ENCODE peak calls at places on chromosomes 6 and 20, in eight cellular contexts. D, L, P, J, O, A, N and R are unnamed samples.
A peak's percentile ranks its signal among the peaks of the same experiment; 100 is the strongest.

GRCh38 chr6:10256113-10256690 is 158.7 kb downstream of the TFAP2A start:
- DNase-seq in D (no peak), A (no peak), J (peak; percentile 9), L (peak; percentile 23), N (no peak), P (no peak), O (no peak), R (no peak)

GRCh38 chr6:55046869-55047422 is 127.4 kb upstream of the HCRTR2 start:
- DNase-seq in P (no peak), D (peak; percentile 8), L (no peak), O (peak; percentile 23), A (no peak), J (no peak), N (no peak), R (no peak)

GRCh38 chr6:83309344-83309743 is 116.2 kb downstream of the RWDD2A start:
- DNase-seq in L (no peak), O (peak; percentile 11), A (no peak), J (no peak), N (no peak), D (no peak), P (no peak), R (no peak)

GRCh38 chr6:148866657-148867268 is 119.9 kb downstream of the UST start:
- DNase-seq in J (no peak), A (no peak), N (no peak), P (no peak), O (no peak), L (no peak), D (no peak), R (no peak)

GRCh38 chr6:9412951-9413559 is 977.7 kb upstream of the SLC35B3 start:
- DNase-seq in P (peak; percentile 30), J (peak; percentile 38), L (peak; percentile 59), O (no peak), N (no peak), A (peak; percentile 36), D (no peak), R (peak; percentile 47)

GRCh38 chr6:130779658-130780033 is 47.6 kb upstream of the SMLR1 start:
- DNase-seq in A (no peak), L (no peak), O (no peak), D (no peak), N (no peak), J (no peak), P (no peak), R (no peak)

GRCh38 chr6:70860044-70860443 is 96.8 kb downstream of the B3GAT2 start:
- DNase-seq in N (no peak), L (no peak), O (peak; percentile 44), D (no peak), A (no peak), P (no peak), J (no peak), R (no peak)

GRCh38 chr6:25251426-25251825 is 27.7 kb upstream of the CARMIL1 start:
- DNase-seq in L (no peak), P (no peak), N (no peak), D (no peak), A (no peak), J (no peak), O (no peak), R (no peak)

GRCh38 chr6:122657601-122658000 is 47.4 kb downstream of the PKIB start:
- DNase-seq in J (no peak), O (peak; percentile 22), N (no peak), P (no peak), D (no peak), A (no peak), L (no peak), R (no peak)

GRCh38 chr6:135146160-135146920 is 34.8 kb upstream of the MYB start:
- DNase-seq in J (no peak), P (no peak), L (peak; percentile 46), O (peak; percentile 80), D (no peak), N (no peak), A (no peak), R (no peak)

GRCh38 chr6:31826793-31827285 is 699 bp upstream of the HSPA1B start:
- DNase-seq in A (peak; percentile 91), O (no peak), N (peak; percentile 91), P (peak; percentile 93), J (peak; percentile 84), D (peak; percentile 89), L (peak; percentile 86), R (peak; percentile 69)

GRCh38 chr20:37406010-37406998 is 60.4 kb downstream of the SRC start:
- DNase-seq in O (peak; percentile 28), J (peak; percentile 49), N (peak; percentile 50), A (peak; percentile 45), D (no peak), P (peak; percentile 47), L (peak; percentile 72), R (peak; percentile 61)

GRCh38 chr6:10410214-10410873 is 4.5 kb downstream of the TFAP2A start:
- DNase-seq in J (no peak), L (peak; percentile 44), O (no peak), P (no peak), N (no peak), D (no peak), A (no peak), R (no peak)

GRCh38 chr6:99219788-99220187 is 129.7 kb downstream of the FAXC start:
- DNase-seq in D (no peak), J (no peak), O (no peak), L (no peak), P (no peak), N (no peak), A (peak; percentile 70), R (no peak)

GRCh38 chr20:58810116-58810878 is 40.4 kb downstream of the GNAS-AS1 start:
- DNase-seq in L (peak; percentile 94), N (no peak), D (no peak), J (no peak), P (no peak), A (no peak), O (peak; percentile 4), R (no peak)

GRCh38 chr20:3924304-3925112 is 35.3 kb downstream of the PANK2 start:
- DNase-seq in A (peak; percentile 41), J (peak; percentile 46), L (no peak), N (no peak), D (peak; percentile 45), O (no peak), P (no peak), R (no peak)
- TF ChIP-seq POLR2A in A (no peak), J (no peak), L (no peak), N (no peak), D (no peak), O (no peak), P (no peak), R (no peak)

GRCh38 chr6:12078014-12078413 is 65.9 kb downstream of the HIVEP1 start:
- DNase-seq in L (no peak), A (no peak), J (no peak), P (no peak), D (no peak), O (no peak), N (no peak), R (no peak)

GRCh38 chr6:12075067-12075563 is 63.0 kb downstream of the HIVEP1 start:
- DNase-seq in D (no peak), N (no peak), A (no peak), J (no peak), P (no peak), L (peak; percentile 28), O (no peak), R (no peak)

GRCh38 chr6:12081776-12082175 is 69.7 kb downstream of the HIVEP1 start:
- DNase-seq in D (no peak), N (no peak), L (no peak), P (no peak), O (no peak), A (no peak), J (no peak), R (no peak)

GRCh38 chr6:12082368-12082767 is 70.3 kb downstream of the HIVEP1 start:
- DNase-seq in O (no peak), A (no peak), L (no peak), J (no peak), D (no peak), P (no peak), N (no peak), R (no peak)

GRCh38 chr6:12077021-12077420 is 64.9 kb downstream of the HIVEP1 start:
- DNase-seq in J (no peak), L (peak; percentile 17), N (no peak), A (no peak), O (no peak), P (no peak), D (no peak), R (no peak)
- H3K4me3 ChIP-seq in J (no peak overlapping the region), L (no peak overlapping the region), N (no peak overlapping the region), A (no peak overlapping the region), O (no peak overlapping the region), P (no peak overlapping the region), D (no peak overlapping the region), R (no peak overlapping the region)

DNA sequence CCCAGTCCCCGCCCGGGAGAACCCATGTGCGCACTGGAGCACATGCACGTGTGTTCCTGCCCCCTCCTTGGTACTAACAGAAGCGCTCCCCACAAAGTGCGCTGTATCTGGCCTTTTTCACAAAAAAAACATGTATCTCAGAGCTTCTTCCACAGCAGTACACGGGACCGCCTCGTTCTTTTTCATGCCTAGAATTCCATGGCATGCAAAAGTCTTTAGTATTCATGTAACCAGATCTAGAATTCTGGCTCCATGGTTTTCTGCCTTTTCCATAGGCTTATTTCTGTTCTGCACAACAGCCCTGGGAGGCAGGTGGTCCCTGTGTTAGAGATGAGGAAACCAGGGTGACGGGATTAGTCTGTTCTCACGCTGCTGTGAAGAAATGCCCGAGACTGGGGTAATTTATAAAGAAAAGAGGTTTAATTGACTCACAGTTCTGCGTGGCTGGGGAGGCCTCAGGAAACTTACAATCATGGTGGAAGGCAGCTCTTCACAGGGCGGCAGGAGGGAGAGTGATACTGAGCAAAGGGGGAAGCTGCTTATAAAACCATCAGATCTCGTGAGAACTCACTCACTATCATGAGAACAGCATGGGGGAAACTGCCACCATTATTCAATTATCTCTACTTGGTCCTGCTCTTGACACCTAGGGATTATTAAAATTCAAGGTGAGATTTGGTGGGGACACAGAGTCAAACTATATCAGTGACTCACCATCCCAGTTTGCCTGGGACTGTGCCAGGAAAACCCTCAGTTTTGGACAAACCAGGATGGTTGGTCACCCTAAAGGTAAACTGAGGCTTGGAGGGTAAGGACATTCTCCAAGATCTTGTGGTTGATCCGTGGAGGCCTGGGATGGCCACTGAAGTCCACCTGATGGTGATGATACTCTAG is 41.0 kb downstream of the C20orf203 start:
- DNase-seq in D (no peak), L (no peak), O (no peak), J (no peak), P (no peak), N (no peak), A (no peak), R (no peak)
- TF ChIP-seq POLR2A in D (no peak), L (no peak), O (no peak), J (no peak), P (no peak), N (no peak), A (no peak), R (no peak)

GRCh38 chr20:4905612-4906011 is 95.7 kb downstream of the SLC23A2 start:
- DNase-seq in O (peak; percentile 49), D (no peak), N (no peak), J (no peak), P (no peak), A (no peak), L (no peak), R (no peak)

GRCh38 chr20:4905195-4905594 is 96.1 kb downstream of the SLC23A2 start:
- DNase-seq in J (no peak), A (no peak), P (no peak), N (no peak), L (no peak), D (no peak), O (peak; percentile 26), R (no peak)

GRCh38 chr20:4913147-4913546 is 88.2 kb downstream of the SLC23A2 start:
- DNase-seq in N (no peak), L (no peak), J (no peak), A (no peak), P (no peak), D (no peak), O (no peak), R (no peak)

GRCh38 chr20:4912380-4913142 is 88.7 kb downstream of the SLC23A2 start:
- DNase-seq in L (peak; percentile 26), P (no peak), N (no peak), A (no peak), D (no peak), O (no peak), J (no peak), R (no peak)

GRCh38 chr20:4910951-4911350 is 90.4 kb downstream of the SLC23A2 start:
- DNase-seq in N (no peak), O (no peak), A (no peak), D (no peak), L (no peak), J (no peak), P (no peak), R (no peak)
- H3K4me3 ChIP-seq in N (no peak overlapping the region), O (no peak overlapping the region), A (no peak overlapping the region), D (no peak overlapping the region), L (no peak overlapping the region), J (no peak overlapping the region), P (no peak overlapping the region), R (no peak overlapping the region)